ENCODE peak calls at places on chromosomes 12 and 14, in ten cellular contexts. J is A549, U is stomach, R is body of pancreas, N is esophagus squamous epithelium, I is Peyer's patch, X is thyroid gland, M is ovary, F is H1, D is transverse colon. O is an unnamed sample.
A peak's percentile ranks its signal among the peaks of the same experiment; 100 is the strongest.

GRCh38 chr12:116734156-116734768 is 3.6 kb downstream of the SPRING1 start:
- DNase-seq in X (no peak), U (no peak), N (no peak), M (no peak), F (no peak), D (no peak), R (no peak), I (no peak), J (no peak), O (no peak)

GRCh38 chr12:30796891-30797371 is 42.2 kb upstream of the CAPRIN2 start:
- DNase-seq in X (no peak), D (no peak), R (no peak), U (no peak), I (no peak), N (no peak), J (peak; percentile 29), F (peak; percentile 66), M (no peak), O (no peak)

GRCh38 chr12:2239376-2240010 is 186.7 kb downstream of the CACNA1C start:
- DNase-seq in N (no peak), R (no peak), I (no peak), U (no peak), D (no peak), M (peak; percentile 20), J (no peak), X (no peak), F (no peak), O (no peak)

GRCh38 chr12:24697769-24698168 is 251.1 kb downstream of the BCAT1 start:
- DNase-seq in X (no peak), I (no peak), J (no peak), R (no peak), M (no peak), U (no peak), D (no peak), N (no peak), F (no peak), O (no peak)

GRCh38 chr12:96371138-96371786 is 29.0 kb downstream of the CDK17 start:
- DNase-seq in F (no peak), N (no peak), X (no peak), R (no peak), U (no peak), M (no peak), I (no peak), D (no peak), J (no peak), O (no peak)

GRCh38 chr14:90193925-90194324 is 62.4 kb upstream of the PSMC1 start:
- DNase-seq in M (no peak), F (peak; percentile 77), X (no peak), N (no peak), R (no peak), U (no peak), I (no peak), D (no peak), J (peak; percentile 23), O (no peak)

GRCh38 chr12:57309420-57309819 is 58.4 kb upstream of the STAC3 start:
- DNase-seq in U (no peak), D (no peak), M (no peak), N (no peak), J (peak; percentile 43), X (no peak), I (no peak), R (no peak), F (no peak), O (no peak)

GRCh38 chr12:109766251-109766778 is 52.7 kb downstream of the FAM222A start:
- DNase-seq in X (no peak), M (no peak), R (peak; percentile 33), N (no peak), I (peak; percentile 24), J (no peak), U (peak; percentile 9), D (no peak), F (peak; percentile 46), O (no peak)

GRCh38 chr12:101670007-101670671 is 27.3 kb upstream of the CHPT1 start:
- DNase-seq in N (no peak), F (no peak), R (peak; percentile 71), I (no peak), X (peak; percentile 11), U (no peak), D (peak; percentile 58), M (no peak), J (peak; percentile 69), O (peak; percentile 41)

GRCh38 chr12:107864235-107864634 is 89.7 kb downstream of the ASCL4 start:
- DNase-seq in F (peak; percentile 63), R (no peak), I (no peak), M (no peak), X (no peak), J (no peak), D (no peak), N (no peak), U (no peak), O (no peak)

GRCh38 chr12:57191410-57191809 is 25.2 kb upstream of the NXPH4 start:
- DNase-seq in J (no peak), N (no peak), M (no peak), I (no peak), X (no peak), F (no peak), R (no peak), D (no peak), U (no peak), O (no peak)

GRCh38 chr12:50103351-50103750 is 457 bp upstream of the GPD1 start:
- DNase-seq in I (no peak), M (no peak), J (no peak), F (no peak), X (no peak), N (no peak), D (no peak), U (no peak), R (no peak), O (no peak)

GRCh38 chr12:58969227-58969626 is 48.9 kb upstream of the LRIG3 start:
- DNase-seq in I (no peak), J (no peak), U (no peak), D (no peak), F (no peak), M (no peak), N (no peak), X (no peak), R (no peak), O (no peak)

GRCh38 chr14:37870947-37871346 is 275.5 kb downstream of the TTC6 start:
- DNase-seq in R (no peak), N (no peak), J (no peak), I (no peak), D (no peak), U (no peak), F (no peak), M (no peak), X (no peak), O (no peak)

GRCh38 chr12:26114720-26115406 is 10.0 kb downstream of the BHLHE41 start:
- DNase-seq in M (no peak), J (no peak), N (no peak), D (no peak), I (peak; percentile 52), X (no peak), U (no peak), R (no peak), F (no peak), O (no peak)

GRCh38 chr12:26112703-26113147 is 12.1 kb downstream of the BHLHE41 start:
- DNase-seq in I (no peak), U (no peak), F (no peak), M (no peak), J (no peak), X (no peak), D (no peak), N (no peak), R (no peak), O (no peak)

GRCh38 chr12:26112232-26112631 is 12.6 kb downstream of the BHLHE41 start:
- DNase-seq in D (no peak), R (no peak), N (no peak), U (no peak), F (no peak), I (no peak), M (no peak), J (no peak), X (no peak), O (no peak)

GRCh38 chr12:26113194-26113654 is 11.6 kb downstream of the BHLHE41 start:
- DNase-seq in N (no peak), X (peak; percentile 27), I (no peak), D (no peak), F (no peak), R (peak; percentile 67), U (no peak), M (no peak), J (no peak), O (no peak)

GRCh38 chr12:26113853-26114719 is 10.8 kb downstream of the BHLHE41 start:
- DNase-seq in I (peak; percentile 99), F (peak; percentile 89), M (peak; percentile 98), R (peak; percentile 97), X (peak; percentile 96), J (peak; percentile 91), U (peak; percentile 96), D (peak; percentile 97), N (peak; percentile 76), O (peak; percentile 92)
- TF ChIP-seq POLR2A in I (peak; percentile 81), F (peak; percentile 46), M (peak; percentile 89), R (peak; percentile 97), X (peak; percentile 89), J (peak; percentile 57), U (no peak), D (peak; percentile 75), N (peak; percentile 90), O (peak; percentile 36)

GRCh38 chr12:8052679-8053078 is 13.5 kb downstream of the C3AR1 start:
- DNase-seq in X (no peak), J (no peak), R (peak; percentile 59), D (no peak), I (no peak), N (no peak), M (no peak), U (no peak), F (no peak), O (no peak)
- TF ChIP-seq CTCF in X (no peak), J (no peak), R (no peak), D (no peak), I (no peak), N (no peak), M (no peak), U (no peak), F (no peak), O (no peak)

DNA sequence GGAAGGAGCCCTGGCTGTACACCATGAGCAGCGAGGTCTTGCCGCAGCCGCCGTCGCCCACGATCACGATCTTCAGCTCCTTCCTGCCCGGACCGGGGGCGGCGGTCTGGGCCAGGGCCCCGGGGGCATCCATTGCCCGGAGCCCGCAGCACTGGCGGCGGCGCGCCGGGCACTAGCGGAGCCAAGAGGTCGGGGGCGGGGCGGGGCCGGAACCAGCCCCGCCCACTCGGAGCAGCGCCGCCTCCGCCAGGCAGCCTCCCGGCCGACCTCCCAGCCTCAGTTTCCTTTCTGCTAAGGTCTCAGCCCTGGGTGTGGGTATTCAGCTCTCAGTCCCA is at the start of gene RHOF:
- DNase-seq in I (peak; percentile 78), F (no peak), R (no peak), M (no peak), J (no peak), N (no peak), X (peak; percentile 57), U (peak; percentile 68), D (peak; percentile 73), O (no peak)
- H3K4me3 ChIP-seq in I (peak within 1 kb of the TSS; percentile 72), F (peak within 1 kb of the TSS; percentile 61), R (peak within 1 kb of the TSS; percentile 43), M (peak within 1 kb of the TSS; percentile 42), J (peak within 1 kb of the TSS; percentile 96), N (peak within 1 kb of the TSS; percentile 30), X (peak within 1 kb of the TSS; percentile 33), U (peak within 1 kb of the TSS; percentile 61), D (peak within 1 kb of the TSS; percentile 43), O (peak within 1 kb of the TSS; percentile 18)

DNA sequence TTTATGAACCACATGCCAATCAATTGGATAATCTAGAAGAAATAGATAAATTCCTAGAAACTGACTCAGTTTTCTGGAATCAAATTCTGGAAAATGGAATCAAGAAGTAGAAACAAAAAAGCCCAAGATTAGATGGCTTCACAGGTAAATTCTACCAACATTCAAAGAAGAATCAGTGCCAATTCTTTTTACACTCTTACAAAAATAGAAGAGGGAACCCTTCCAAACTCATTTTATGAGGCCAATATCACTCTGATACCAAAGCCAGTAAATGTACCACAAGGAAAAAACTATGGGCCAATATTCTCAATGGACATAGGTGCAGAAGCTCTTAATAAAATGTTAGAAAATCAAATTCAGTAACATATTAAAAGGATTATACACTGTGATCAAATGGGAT is 35.7 kb upstream of the MYRFL start:
- DNase-seq in R (no peak), U (no peak), M (no peak), F (no peak), I (no peak), D (no peak), X (no peak), J (no peak), N (no peak), O (no peak)
- TF ChIP-seq POLR2A in R (no peak), U (no peak), M (no peak), F (no peak), I (no peak), D (no peak), X (no peak), J (no peak), N (no peak), O (no peak)